ENCODE peak calls at places on chromosome 9, in nine cellular contexts. V is D721Med, N is ovary, B is nephron progenitor cell, U is IMR-90, Z is mucosa of descending colon, I is foreskin fibroblast, O is lung, D is AG10803. Y is an unnamed sample.

GRCh38 chr9:22107202-22107601 is 98.1 kb upstream of the CDKN2B start:
- DNase-seq in U (peak), I (no peak), B (no peak), V (no peak), Z (no peak), N (no peak), O (no peak), D (no peak), Y (no peak)

GRCh38 chr9:109346904-109347303 is 26.0 kb upstream of the EPB41L4B start:
- DNase-seq in I (no peak), D (no peak), O (no peak), N (no peak), U (no peak), V (no peak), Z (no peak), B (no peak), Y (no peak)

GRCh38 chr9:115633099-115633498 is 515.1 kb upstream of the TNC start:
- DNase-seq in D (peak), I (no peak), U (peak), Z (no peak), V (no peak), O (no peak), B (no peak), N (no peak), Y (no peak)

GRCh38 chr9:87245271-87245670 is 252.4 kb upstream of the DAPK1 start:
- DNase-seq in O (no peak), I (no peak), Z (no peak), V (no peak), N (no peak), D (no peak), B (no peak), U (no peak), Y (no peak)

GRCh38 chr9:38000735-38001134 is 68.3 kb downstream of the SHB start:
- DNase-seq in D (no peak), V (no peak), U (no peak), I (no peak), O (no peak), B (no peak), Z (no peak), N (no peak), Y (no peak)

GRCh38 chr9:33350310-33350709 is 52.1 kb downstream of the AQP7 start:
- DNase-seq in N (no peak), Z (no peak), B (no peak), O (no peak), V (no peak), I (peak), D (peak), U (peak), Y (no peak)

GRCh38 chr9:98365227-98365669 is 109.8 kb upstream of the TBC1D2 start:
- DNase-seq in O (no peak), V (no peak), I (no peak), B (no peak), U (peak), Z (no peak), N (no peak), D (peak), Y (peak)

GRCh38 chr9:21833090-21833801 is 30.8 kb downstream of the MTAP start:
- DNase-seq in I (no peak), B (no peak), O (no peak), D (no peak), U (no peak), N (no peak), Z (no peak), V (no peak), Y (no peak)

GRCh38 chr9:81823672-81824554 is 104.3 kb upstream of the SPATA31D4 start:
- DNase-seq in D (peak), O (no peak), I (no peak), N (no peak), V (no peak), U (no peak), B (no peak), Z (no peak), Y (no peak)

GRCh38 chr9:116765009-116765408 is 77.9 kb downstream of the TRIM32 start:
- DNase-seq in I (no peak), Z (no peak), V (no peak), O (no peak), B (no peak), U (no peak), D (no peak), N (no peak), Y (no peak)

GRCh38 chr9:13143281-13143680 is 136.2 kb downstream of the MPDZ start:
- DNase-seq in B (no peak), I (no peak), D (no peak), V (no peak), Z (no peak), U (no peak), N (no peak), O (no peak), Y (no peak)

GRCh38 chr9:98747476-98747875 is 38.7 kb upstream of the GABBR2 start:
- DNase-seq in I (no peak), N (no peak), V (no peak), U (no peak), Z (no peak), O (no peak), B (no peak), D (no peak), Y (no peak)

GRCh38 chr9:131799177-131799823 is 59.4 kb upstream of the RAPGEF1 start:
- DNase-seq in D (peak), B (peak), N (peak), Z (peak), U (peak), V (no peak), I (peak), O (peak), Y (peak)

GRCh38 chr9:136211006-136211405 is 6.1 kb upstream of the LHX3 start:
- DNase-seq in B (no peak), O (no peak), D (no peak), N (no peak), Z (no peak), V (no peak), U (no peak), I (no peak), Y (no peak)

GRCh38 chr9:74499770-74500583 is 2.8 kb downstream of the RORB start:
- DNase-seq in O (no peak), U (no peak), Z (no peak), N (no peak), I (no peak), B (peak), D (no peak), V (no peak), Y (no peak)

GRCh38 chr9:37622462-37622861 is 28.3 kb upstream of the FRMPD1 start:
- DNase-seq in O (no peak), N (no peak), Z (no peak), D (peak), I (peak), U (peak), V (no peak), B (no peak), Y (no peak)

GRCh38 chr9:125549465-125550215 is 157.4 kb downstream of the MAPKAP1 start:
- DNase-seq in O (peak), V (no peak), U (no peak), I (peak), D (peak), N (peak), Z (no peak), B (no peak), Y (no peak)

GRCh38 chr9:127540664-127541041 is 71.4 kb upstream of the STXBP1 start:
- DNase-seq in N (no peak), I (no peak), O (peak), V (no peak), B (no peak), D (no peak), U (no peak), Z (no peak), Y (no peak)
- TF ChIP-seq CTCF in N (no peak), I (no peak), O (no peak), V (no peak), B (no peak), D (no peak), U (no peak), Z (no peak), Y (peak)

DNA sequence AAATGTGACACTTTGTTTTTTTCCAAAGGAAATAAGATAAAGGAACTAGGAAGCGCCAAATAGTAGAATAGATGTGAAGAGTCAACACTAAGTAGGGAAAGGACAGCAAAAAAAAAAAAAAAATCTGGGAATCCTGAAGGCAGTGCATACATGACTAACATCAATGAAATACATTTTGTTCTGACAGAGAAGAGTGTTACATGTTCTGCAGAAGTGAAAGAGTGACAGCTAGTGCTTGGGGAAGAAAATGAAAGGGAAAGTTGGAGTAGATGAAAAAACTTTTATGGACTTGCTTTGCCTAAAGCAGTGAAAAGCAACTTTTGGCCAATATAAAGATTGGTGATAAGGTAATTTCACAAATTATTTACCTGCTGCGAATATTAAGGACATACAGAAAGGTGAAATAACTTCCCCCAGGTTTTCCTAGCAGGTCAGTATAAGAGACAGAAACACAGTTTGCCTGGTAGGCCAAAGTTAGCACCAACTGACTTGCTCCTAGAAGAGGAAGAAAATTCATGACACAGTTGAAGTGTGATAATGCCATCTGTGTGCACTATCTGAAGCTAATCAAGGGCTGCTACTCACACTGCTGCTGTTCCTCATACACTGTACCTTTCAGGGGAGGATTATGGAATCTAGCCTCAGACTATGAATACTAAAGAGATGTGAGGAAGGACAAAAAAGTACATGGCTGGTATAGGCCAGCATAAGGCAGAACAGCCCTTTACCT is 38.6 kb downstream of the RANBP6 start:
- DNase-seq in Z (no peak), B (no peak), N (no peak), I (no peak), U (peak), V (no peak), D (no peak), O (no peak), Y (no peak)
- TF ChIP-seq CTCF in Z (no peak), B (no peak), N (no peak), I (no peak), U (no peak), V (no peak), D (no peak), O (no peak), Y (no peak)

DNA sequence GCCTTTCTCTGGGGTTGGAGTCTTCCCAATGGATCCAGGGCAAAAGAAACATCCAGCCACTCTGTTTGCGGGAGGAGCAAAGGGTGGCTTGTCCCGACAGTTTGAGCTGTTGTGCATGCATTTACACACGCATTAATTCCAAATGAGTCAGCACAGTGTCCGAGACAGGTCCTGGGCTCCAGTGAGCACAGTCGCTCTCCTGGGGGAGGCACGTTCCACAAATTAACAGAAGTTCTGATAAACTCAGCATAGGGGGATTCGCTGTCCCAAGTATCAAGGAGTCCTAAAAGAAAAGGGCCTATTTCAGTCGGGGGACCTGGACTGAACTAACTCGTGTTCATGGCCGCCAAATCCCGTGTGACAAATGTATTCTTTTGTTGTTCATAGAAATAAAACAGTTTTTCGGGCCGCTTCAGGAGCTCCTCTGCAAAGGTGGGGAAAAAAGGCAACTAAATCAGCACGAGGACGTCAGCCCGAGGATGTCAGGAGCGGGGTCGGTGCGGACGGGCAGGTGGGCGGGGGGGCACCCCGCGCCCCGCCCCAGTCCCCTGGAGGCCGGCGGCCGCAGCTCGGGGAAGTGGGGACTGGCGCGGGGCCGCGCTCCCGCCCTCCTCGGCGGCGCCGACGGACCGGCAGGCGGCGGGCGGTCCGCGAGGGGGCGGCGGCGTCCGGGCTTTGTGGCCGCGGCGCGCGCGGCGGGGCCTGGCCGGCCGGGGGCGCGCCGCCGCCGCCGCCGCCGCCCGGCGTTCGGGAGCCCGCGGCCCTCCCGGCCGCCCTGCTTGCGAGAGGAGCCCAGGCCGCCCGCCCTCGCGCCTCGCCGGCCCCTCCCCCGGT is at the start of gene MSANTD3:
- DNase-seq in Z (peak), D (peak), N (peak), V (peak), B (peak), I (peak), O (peak), U (peak), Y (peak)
- TF ChIP-seq CTCF in Z (no peak), D (no peak), N (peak), V (peak), B (no peak), I (no peak), O (no peak), U (peak), Y (peak)

GRCh38 chr9:129504404-129504803 is 116.5 kb downstream of the C9orf50 start:
- DNase-seq in Z (no peak), U (no peak), O (no peak), B (no peak), N (no peak), D (no peak), I (no peak), V (no peak), Y (no peak)
- TF ChIP-seq CTCF in Z (no peak), U (no peak), O (no peak), B (no peak), N (no peak), D (no peak), I (no peak), V (no peak), Y (no peak)

GRCh38 chr9:129720865-129721545 is 31.8 kb downstream of the PTGES start:
- DNase-seq in V (no peak), I (no peak), U (no peak), N (no peak), D (no peak), B (no peak), O (no peak), Z (no peak), Y (no peak)

GRCh38 chr9:129718647-129719046 is 34.2 kb downstream of the PTGES start:
- DNase-seq in D (no peak), N (no peak), V (no peak), O (no peak), U (no peak), Z (no peak), I (no peak), B (no peak), Y (no peak)

GRCh38 chr9:129717991-129718390 is 34.9 kb downstream of the PTGES start:
- DNase-seq in O (no peak), D (no peak), N (no peak), B (no peak), V (no peak), U (no peak), Z (no peak), I (no peak), Y (no peak)

GRCh38 chr9:129719135-129719534 is 33.7 kb downstream of the PTGES start:
- DNase-seq in U (no peak), B (no peak), V (no peak), I (no peak), Z (no peak), N (no peak), D (no peak), O (no peak), Y (no peak)

GRCh38 chr9:129720181-129720864 is 32.5 kb downstream of the PTGES start:
- DNase-seq in Z (no peak), D (no peak), U (no peak), I (no peak), O (no peak), V (no peak), N (no peak), B (peak), Y (no peak)
- TF ChIP-seq CTCF in Z (no peak), D (peak), U (peak), I (peak), O (no peak), V (no peak), N (no peak), B (peak), Y (peak)

DNA sequence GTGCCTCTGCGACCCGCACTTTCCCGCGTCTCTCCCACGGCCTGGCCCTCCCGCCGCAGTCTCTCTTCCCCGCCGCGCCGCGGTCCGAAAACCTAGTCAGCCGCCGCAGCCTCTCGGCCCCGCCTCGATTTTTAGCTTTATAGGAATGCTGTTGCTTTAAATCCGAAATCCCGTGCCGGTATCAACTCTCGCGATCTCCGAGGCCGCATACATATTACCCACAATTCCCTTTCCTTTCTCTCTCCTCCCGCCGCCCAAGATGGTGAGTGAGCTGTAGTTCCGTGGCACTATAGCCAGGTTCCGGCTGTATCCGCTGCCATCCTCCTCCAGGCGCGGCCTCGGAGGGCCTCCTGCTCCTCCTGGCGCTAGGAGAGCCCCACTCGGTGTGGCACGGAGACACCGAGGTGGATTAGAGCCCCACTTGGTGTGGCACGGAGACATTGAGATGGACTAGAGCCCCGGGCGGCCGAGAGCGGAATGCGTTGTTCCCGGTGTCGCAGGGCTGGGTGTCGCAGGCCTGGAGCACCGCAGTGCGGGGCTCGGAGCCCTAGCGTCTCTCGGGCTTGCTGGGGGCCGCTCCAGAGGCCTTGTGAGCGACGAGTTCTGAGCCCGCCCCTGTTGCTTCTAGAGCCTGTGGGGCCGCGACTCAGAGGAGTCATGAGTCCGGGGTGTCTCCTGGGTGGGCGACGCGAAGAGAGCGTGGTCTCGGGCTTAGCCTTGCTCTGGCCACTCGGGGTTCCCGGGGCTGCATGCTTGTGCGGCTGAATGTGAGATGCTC is at the start of the genes MED22 and RPL7A:
- DNase-seq in Z (peak), D (peak), I (peak), B (peak), U (peak), O (peak), N (peak), V (peak), Y (peak)
- TF ChIP-seq CTCF in Z (no peak), D (no peak), I (no peak), B (no peak), U (no peak), O (peak), N (peak), V (no peak), Y (no peak)

GRCh38 chr9:105151686-105151995 is 92.8 kb upstream of the SLC44A1 start:
- DNase-seq in D (no peak), V (peak), I (no peak), O (no peak), U (no peak), N (no peak), B (no peak), Z (no peak), Y (no peak)

GRCh38 chr9:105158020-105158419 is 86.4 kb upstream of the SLC44A1 start:
- DNase-seq in I (no peak), O (no peak), U (no peak), V (no peak), N (no peak), B (no peak), Z (no peak), D (no peak), Y (no peak)

GRCh38 chr9:105154723-105155191 is 89.7 kb upstream of the SLC44A1 start:
- DNase-seq in D (peak), Z (no peak), O (no peak), B (no peak), I (peak), U (peak), V (no peak), N (no peak), Y (no peak)

GRCh38 chr9:105158898-105159297 is 85.6 kb upstream of the SLC44A1 start:
- DNase-seq in Z (no peak), N (no peak), V (no peak), D (no peak), O (no peak), B (no peak), U (no peak), I (no peak), Y (no peak)

DNA sequence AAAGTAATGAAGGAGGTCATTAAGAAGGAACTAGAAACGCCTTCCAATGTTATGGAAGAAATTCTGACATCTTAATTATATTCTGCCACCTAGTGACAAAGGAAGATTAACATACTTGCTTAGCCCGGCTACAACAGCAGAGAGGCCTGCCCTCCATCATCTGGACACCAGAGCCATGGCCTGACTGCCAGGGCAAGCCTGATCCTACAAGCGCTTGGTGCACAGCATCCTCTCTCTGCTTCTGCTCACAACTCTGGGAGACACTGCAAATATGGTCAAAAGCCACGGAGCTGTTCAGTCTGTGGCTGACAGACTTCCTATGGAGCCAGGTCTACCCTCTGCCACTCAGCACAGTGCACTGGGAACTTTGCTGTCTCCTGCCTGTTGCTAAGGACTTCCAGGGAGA is 87.3 kb upstream of the SLC44A1 start:
- DNase-seq in D (peak), N (peak), Z (peak), B (peak), V (no peak), U (peak), I (peak), O (peak), Y (no peak)
- TF ChIP-seq CTCF in D (peak), N (peak), Z (peak), B (peak), V (peak), U (peak), I (peak), O (peak), Y (peak)

Y was measured in type B pancreatic cell.